ENCODE peak calls at places on chromosome 11, in four cellular contexts. D is WTC11, X is HepG2, E is K562. M is an unnamed sample.

GRCh38 chr11:107598225-107599139 is 7.5 kb downstream of the ELMOD1 start:
- DNase-seq in X (no peak), D (peak; percentile 64), E (no peak), M (peak; percentile 22)

GRCh38 chr11:114416441-114416928 is 16.0 kb downstream of the RBM7 start:
- DNase-seq in D (no peak), E (no peak), X (no peak), M (no peak)

GRCh38 chr11:121153472-121153871 is 52.4 kb downstream of the TECTA start:
- DNase-seq in D (peak; percentile 44), X (no peak), E (no peak), M (no peak)

GRCh38 chr11:121723261-121723741 is 270.5 kb upstream of the SORL1-AS1 start:
- DNase-seq in X (no peak), E (no peak), D (peak; percentile 36), M (no peak)

GRCh38 chr11:35260342-35260985 is 121.5 kb downstream of the CD44 start:
- DNase-seq in X (no peak), E (no peak), D (no peak), M (peak; percentile 69)

GRCh38 chr11:18106688-18107087 is 806 bp upstream of the SAAL1 start:
- DNase-seq in D (no peak), E (no peak), X (no peak), M (no peak)

GRCh38 chr11:117203069-117203407 is 3.9 kb downstream of the TAGLN start:
- DNase-seq in X (no peak), D (no peak), E (no peak), M (no peak)

GRCh38 chr11:35031869-35032268 is 107.1 kb upstream of the CD44 start:
- DNase-seq in D (no peak), X (no peak), E (no peak), M (no peak)

GRCh38 chr11:27722117-27722844 is 22.0 kb upstream of the BDNF start:
- DNase-seq in D (peak; percentile 62), E (no peak), X (no peak), M (peak; percentile 25)

GRCh38 chr11:112249871-112250590 is 10.6 kb downstream of the PLET1 start:
- DNase-seq in X (no peak), E (no peak), D (no peak), M (no peak)

GRCh38 chr11:131206671-131207070 is 163.7 kb upstream of the NTM start:
- DNase-seq in E (no peak), X (no peak), D (no peak), M (no peak)

GRCh38 chr11:8558436-8558835 is 35.6 kb downstream of the STK33 start:
- DNase-seq in X (no peak), D (no peak), E (no peak), M (no peak)

GRCh38 chr11:125881291-125881690 is 6.2 kb upstream of the HYLS1 start:
- DNase-seq in D (no peak), X (no peak), E (peak; percentile 10), M (no peak)

GRCh38 chr11:66570117-66570825 is 1.9 kb upstream of the CTSF start:
- DNase-seq in E (no peak), D (no peak), X (no peak), M (no peak)

GRCh38 chr11:71106671-71107070 is 145.7 kb downstream of the SHANK2 start:
- DNase-seq in X (no peak), D (no peak), E (no peak), M (no peak)

GRCh38 chr11:57094206-57094940 is 87.4 kb upstream of the LRRC55 start:
- DNase-seq in D (no peak), X (no peak), E (no peak), M (no peak)

GRCh38 chr11:65611028-65611757 is 2.8 kb downstream of the MAP3K11 start:
- DNase-seq in E (no peak), X (no peak), D (no peak), M (no peak)

GRCh38 chr11:64998690-64999431 is 2.1 kb upstream of the BATF2 start:
- DNase-seq in D (no peak), E (no peak), X (peak; percentile 63), M (peak; percentile 65)

GRCh38 chr11:10893713-10894112 is 35.9 kb upstream of the ZBED5 start:
- DNase-seq in D (no peak), E (no peak), X (peak; percentile 50), M (peak; percentile 18)

GRCh38 chr11:128593281-128593680 is 5.9 kb upstream of the ETS1 start:
- DNase-seq in E (no peak), D (peak; percentile 36), X (no peak), M (no peak)

GRCh38 chr11:104547996-104548661 is 350.1 kb downstream of the CASP12 start:
- DNase-seq in E (no peak), X (no peak), D (peak; percentile 22), M (no peak)

GRCh38 chr11:59560702-59561469 is 49.5 kb downstream of the OR4D9 start:
- DNase-seq in D (peak; percentile 83), X (peak; percentile 77), E (peak; percentile 88), M (peak; percentile 92)

GRCh38 chr11:10395196-10395897 is 59.7 kb upstream of the AMPD3 start:
- DNase-seq in X (no peak), D (no peak), E (no peak), M (no peak)

GRCh38 chr11:2212411-2213251 is 41.0 kb upstream of the TH start:
- DNase-seq in X (peak; percentile 54), D (no peak), E (no peak), M (no peak)

GRCh38 chr11:69474736-69475135 is 6.7 kb upstream of the LINC01488 start:
- DNase-seq in D (no peak), X (no peak), E (no peak), M (no peak)

GRCh38 chr11:69472053-69472765 is 9.3 kb upstream of the LINC01488 start:
- DNase-seq in D (no peak), E (no peak), X (no peak), M (no peak)

GRCh38 chr11:69472766-69473519 is 8.5 kb upstream of the LINC01488 start:
- DNase-seq in E (no peak), D (no peak), X (no peak), M (no peak)

GRCh38 chr11:69475141-69475865 is 6.2 kb upstream of the LINC01488 start:
- DNase-seq in E (no peak), X (no peak), D (no peak), M (no peak)

DNA sequence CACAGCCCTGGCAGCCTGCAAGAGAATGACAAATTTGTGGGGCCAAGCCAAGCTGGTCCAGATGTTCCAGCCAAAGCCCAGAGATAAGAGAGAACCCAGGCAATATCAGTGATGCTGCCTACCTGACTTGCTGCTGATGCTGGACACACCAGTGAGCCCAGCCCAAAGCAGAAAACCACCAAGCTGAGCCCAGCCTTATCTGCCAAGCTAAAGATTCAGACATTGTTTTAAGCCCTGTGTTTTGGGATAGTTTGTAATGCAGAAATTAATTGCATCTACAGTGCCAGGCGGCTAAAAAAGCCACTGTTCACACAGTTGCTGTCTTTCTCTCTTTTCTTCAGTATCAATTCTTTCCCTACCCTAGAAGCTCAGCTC is 8.0 kb upstream of the LINC01488 start:
- DNase-seq in D (no peak), X (no peak), E (no peak), M (no peak)
- TF ChIP-seq NR3C1 in D (no peak), X (no peak), E (no peak), M (no peak)

DNA sequence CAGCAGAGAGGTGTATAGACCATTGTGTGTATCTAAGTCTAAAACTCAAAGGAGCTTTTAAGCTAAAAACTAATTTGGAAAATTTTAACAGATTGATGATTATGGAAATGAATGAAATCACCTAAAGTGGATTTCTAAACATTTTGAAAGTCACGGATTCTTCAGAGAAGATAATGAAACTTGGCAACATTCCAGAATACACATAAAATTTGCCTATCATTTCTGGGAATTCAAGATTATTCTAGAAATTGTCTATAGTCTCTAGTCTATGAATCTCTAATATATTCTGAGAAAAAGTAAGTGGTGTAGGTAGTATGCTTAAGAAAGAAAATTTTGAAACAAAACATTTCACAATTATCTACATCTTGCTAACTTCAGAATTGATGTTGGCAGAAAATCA is 1117.9 kb upstream of the CNTN5 start:
- DNase-seq in E (no peak), X (no peak), D (no peak), M (no peak)
- TF ChIP-seq CTCF in E (no peak), X (no peak), D (no peak), M (no peak)

GRCh38 chr11:736431-736830 is 10.8 kb upstream of the TALDO1 start:
- DNase-seq in D (no peak), E (no peak), X (no peak), M (no peak)
- TF ChIP-seq NR3C1 in D (no peak), E (no peak), X (no peak), M (no peak)

GRCh38 chr11:43545610-43546009 is 134.9 kb upstream of the HSD17B12 start:
- DNase-seq in D (no peak), X (no peak), E (no peak), M (no peak)
- TF ChIP-seq CTCF in D (no peak), X (no peak), E (no peak), M (no peak)

DNA sequence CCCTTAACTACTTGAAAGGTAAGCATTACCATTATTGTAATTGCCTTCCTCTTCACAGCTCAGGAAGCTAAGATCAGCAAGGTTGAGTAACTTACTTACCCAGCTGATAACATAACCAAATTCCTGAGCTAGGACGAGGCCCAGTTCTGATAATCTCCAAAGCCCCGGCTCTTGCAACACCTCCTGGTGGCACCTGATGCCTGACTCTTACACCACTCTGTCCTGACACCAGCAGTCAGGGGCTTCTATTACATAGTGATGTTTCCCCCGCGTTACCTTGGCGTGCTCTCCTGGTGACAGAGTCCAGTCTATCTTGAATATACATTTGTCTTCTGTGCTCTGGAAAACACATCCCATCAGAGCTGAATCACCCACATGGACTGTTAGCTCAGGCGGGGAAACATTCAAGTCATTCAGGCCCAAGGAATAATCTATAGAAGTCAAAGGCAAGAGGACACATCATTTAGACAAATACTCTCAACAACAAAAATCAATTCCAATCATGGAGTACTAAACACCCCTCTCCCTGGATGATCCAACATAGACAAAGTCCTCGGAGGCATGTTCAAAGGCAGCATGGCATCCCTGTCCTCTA is 12.6 kb downstream of the JAML start:
- DNase-seq in E (no peak), X (peak; percentile 99), D (no peak), M (no peak)
- TF ChIP-seq NR3C1 in E (no peak), X (no peak), D (no peak), M (no peak)

DNA sequence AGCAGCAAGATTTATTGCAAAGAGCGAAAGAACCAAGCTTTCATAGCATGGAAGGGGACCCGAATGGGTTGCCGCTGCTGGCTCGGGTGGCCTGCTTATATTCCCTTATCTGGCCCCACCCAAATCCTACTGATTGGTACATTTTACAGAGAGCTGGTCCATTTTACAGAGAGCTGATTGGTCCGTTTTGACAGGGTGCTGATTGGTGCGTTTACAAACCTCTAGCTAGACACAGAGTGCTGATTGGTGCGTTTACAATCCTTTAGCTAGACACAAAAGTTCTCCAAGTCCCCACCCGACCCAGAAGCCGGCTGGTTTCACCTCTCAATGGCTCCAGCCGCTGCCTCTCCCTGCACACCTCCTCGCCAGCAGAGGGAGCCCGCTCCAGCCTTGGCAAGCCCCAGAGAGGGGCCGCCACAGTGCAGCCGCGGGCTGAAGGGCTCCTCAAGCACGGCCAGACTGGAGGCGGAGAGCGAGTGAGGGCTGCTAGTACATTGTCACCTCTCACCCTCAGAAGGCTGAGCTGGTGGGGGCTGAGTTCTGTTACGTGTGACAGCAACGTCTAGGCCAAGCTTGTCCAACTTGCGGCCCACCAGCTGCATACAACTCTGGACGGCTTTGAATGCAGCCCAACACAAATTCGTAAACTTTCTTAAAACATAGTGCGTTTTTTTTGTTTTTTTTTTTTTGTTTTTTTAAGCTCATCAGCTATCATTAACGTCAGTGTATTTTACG is 8.7 kb downstream of the PTH start:
- DNase-seq in X (peak; percentile 73), D (peak; percentile 88), E (peak; percentile 13), M (peak; percentile 15)
- TF ChIP-seq CTCF in X (peak; percentile 92), D (peak; percentile 50), E (peak; percentile 53), M (peak; percentile 55)

GRCh38 chr11:74822187-74822586 is 73.5 kb downstream of the RNF169 start:
- DNase-seq in D (no peak), X (no peak), E (no peak), M (no peak)
- TF ChIP-seq NR3C1 in D (no peak), X (no peak), E (no peak), M (no peak)

GRCh38 chr11:115984228-115984627 is 480.0 kb upstream of the CADM1 start:
- DNase-seq in D (no peak), E (no peak), X (no peak), M (no peak)
- TF ChIP-seq CTCF in D (no peak), E (peak; percentile 32), X (peak; percentile 26), M (no peak)